ENCODE peak calls at places on chromosomes 3 and 15, in eight cellular contexts. N is uterus, F is prostate gland, L is GM12878, U is A549, Q is right lobe of liver, V is Peyer's patch, X is transverse colon. E is an unnamed sample.

GRCh38 chr3:66928252-66928651 is 69.9 kb upstream of the KBTBD8 start:
- DNase-seq in X (no peak), Q (no peak), N (no peak), U (no peak), L (no peak), F (no peak), V (no peak), E (no peak)

GRCh38 chr15:74400313-74400850 is 32.9 kb upstream of the CYP11A1 start:
- DNase-seq in L (no peak), X (no peak), Q (no peak), U (no peak), F (no peak), V (no peak), N (no peak), E (no peak)

GRCh38 chr3:134029734-134030381 is at the start of gene SLCO2A1:
- DNase-seq in F (peak), L (no peak), Q (no peak), U (peak), V (no peak), X (peak), N (peak), E (no peak)

GRCh38 chr15:53576841-53577240 is 182.6 kb downstream of the WDR72 start:
- DNase-seq in F (no peak), N (no peak), V (no peak), U (no peak), L (no peak), Q (no peak), X (no peak), E (no peak)

GRCh38 chr3:62723171-62723570 is 152.0 kb downstream of the CADPS start:
- DNase-seq in X (no peak), Q (no peak), N (no peak), U (no peak), L (no peak), F (no peak), V (no peak), E (no peak)

GRCh38 chr3:11099306-11099705 is 55.0 kb upstream of the HRH1 start:
- DNase-seq in X (no peak), Q (no peak), L (no peak), V (no peak), N (no peak), F (no peak), U (no peak), E (no peak)

GRCh38 chr3:50562866-50563265 is 4.7 kb downstream of the C3orf18 start:
- DNase-seq in F (no peak), L (no peak), N (no peak), V (no peak), Q (no peak), X (no peak), U (no peak), E (peak)

GRCh38 chr3:15953841-15954240 is 156.1 kb upstream of the ANKRD28 start:
- DNase-seq in U (no peak), Q (no peak), X (no peak), N (no peak), L (no peak), F (no peak), V (no peak), E (no peak)

GRCh38 chr15:63815211-63815610 is 18.5 kb downstream of the HERC1 start:
- DNase-seq in Q (no peak), U (no peak), X (no peak), N (no peak), L (no peak), F (no peak), V (no peak), E (no peak)

GRCh38 chr3:105686324-105686897 is 182.4 kb downstream of the CBLB start:
- DNase-seq in F (no peak), L (no peak), V (no peak), Q (no peak), N (no peak), U (peak), X (no peak), E (no peak)

GRCh38 chr3:25885544-25885943 is 95.7 kb downstream of the OXSM start:
- DNase-seq in X (no peak), N (no peak), F (no peak), V (no peak), L (no peak), Q (no peak), U (no peak), E (peak)

GRCh38 chr3:104952587-104952986 is 414.1 kb upstream of the ALCAM start:
- DNase-seq in N (no peak), L (no peak), V (no peak), F (no peak), X (no peak), Q (no peak), U (peak), E (no peak)

GRCh38 chr3:156981005-156981404 is 154.9 kb downstream of the LEKR1 start:
- DNase-seq in L (no peak), F (no peak), Q (no peak), N (no peak), X (no peak), U (no peak), V (no peak), E (no peak)

GRCh38 chr3:90055721-90056120 is 948.3 kb downstream of the EPHA3 start:
- DNase-seq in N (no peak), L (no peak), X (no peak), V (no peak), F (no peak), Q (no peak), U (no peak), E (no peak)

GRCh38 chr3:43094381-43094780 is 11.5 kb downstream of the POMGNT2 start:
- DNase-seq in X (no peak), U (no peak), L (no peak), Q (no peak), N (no peak), F (no peak), V (no peak), E (no peak)

GRCh38 chr15:43268111-43269105 is 1.7 kb upstream of the TGM5 start:
- DNase-seq in Q (no peak), L (no peak), X (no peak), V (no peak), N (no peak), U (no peak), F (no peak), E (no peak)

GRCh38 chr3:49747792-49748480 is 24.2 kb upstream of the GMPPB start:
- DNase-seq in X (no peak), F (no peak), N (no peak), Q (no peak), L (no peak), V (no peak), U (no peak), E (peak)

GRCh38 chr3:108300103-108300849 is 3.9 kb downstream of the HHLA2 start:
- DNase-seq in F (no peak), X (no peak), N (no peak), L (no peak), Q (no peak), V (no peak), U (no peak), E (no peak)

GRCh38 chr3:147864754-147865354 is 455.7 kb downstream of the ZIC1 start:
- DNase-seq in U (no peak), X (no peak), V (no peak), N (no peak), L (no peak), Q (no peak), F (no peak), E (no peak)

GRCh38 chr3:128322030-128323022 is 144.4 kb downstream of the DNAJB8 start:
- DNase-seq in L (no peak), U (peak), N (no peak), V (peak), Q (peak), F (no peak), X (peak), E (peak)

GRCh38 chr3:73405853-73406252 is 218.9 kb downstream of the PDZRN3 start:
- DNase-seq in Q (no peak), U (no peak), V (no peak), F (no peak), X (no peak), N (no peak), L (no peak), E (no peak)

GRCh38 chr3:150945226-150945625 is 27.3 kb downstream of the CLRN1 start:
- DNase-seq in N (no peak), L (no peak), F (no peak), U (no peak), V (no peak), X (no peak), Q (no peak), E (no peak)

GRCh38 chr3:171977426-171977825 is 62.0 kb upstream of the FNDC3B start:
- DNase-seq in V (no peak), Q (no peak), N (no peak), F (no peak), X (no peak), U (no peak), L (no peak), E (no peak)

GRCh38 chr15:101526442-101526841 is 36.9 kb upstream of the PCSK6 start:
- DNase-seq in X (no peak), Q (no peak), L (no peak), F (no peak), V (no peak), U (no peak), N (no peak), E (no peak)

DNA sequence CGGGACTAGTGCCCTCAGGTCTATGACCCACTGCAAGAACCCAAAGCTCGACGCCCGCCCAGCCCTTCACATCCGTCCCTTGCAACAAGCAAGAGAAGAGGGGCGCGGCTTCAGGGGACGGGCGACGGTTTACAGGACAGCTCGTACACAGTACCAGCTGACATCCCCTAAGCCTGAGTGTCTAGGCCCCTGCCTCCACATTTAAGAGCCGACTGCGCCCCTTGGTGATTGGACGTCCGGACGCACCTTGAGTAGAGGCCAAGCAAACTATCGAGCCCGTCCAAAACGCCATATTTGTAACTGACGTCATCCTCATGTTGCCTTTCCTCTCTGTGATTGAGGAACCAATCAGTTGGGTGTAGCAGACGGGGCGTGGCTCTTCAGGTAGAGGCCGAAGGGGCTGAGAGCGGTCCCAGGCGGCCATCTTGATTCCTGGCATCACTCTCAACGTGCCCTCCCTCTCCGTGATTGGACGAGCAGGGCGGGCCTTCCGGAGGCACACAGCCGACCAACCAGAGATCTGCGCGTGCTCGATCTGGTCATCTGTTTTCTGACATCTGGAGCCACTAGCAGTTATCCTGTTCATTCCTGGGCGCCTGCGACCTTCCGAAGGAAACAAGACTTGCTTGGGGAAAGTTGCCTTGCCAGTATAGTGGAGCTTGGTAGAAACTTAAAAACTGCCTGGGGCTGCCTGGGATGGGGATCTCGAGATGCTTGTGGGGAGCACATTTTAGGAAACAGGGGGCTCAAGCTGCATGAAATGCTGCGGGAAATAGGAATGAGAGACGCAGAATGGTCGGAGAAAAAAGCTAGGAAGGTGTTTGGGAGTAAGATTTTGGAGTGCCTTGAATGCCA is 4.0 kb upstream of the RPL14 start:
- DNase-seq in L (peak), V (peak), N (peak), Q (peak), F (peak), U (peak), X (peak), E (peak)
- TF ChIP-seq POLR2A in L (peak), V (peak), N (peak), Q (peak), F (peak), U (peak), X (peak), E (peak)

DNA sequence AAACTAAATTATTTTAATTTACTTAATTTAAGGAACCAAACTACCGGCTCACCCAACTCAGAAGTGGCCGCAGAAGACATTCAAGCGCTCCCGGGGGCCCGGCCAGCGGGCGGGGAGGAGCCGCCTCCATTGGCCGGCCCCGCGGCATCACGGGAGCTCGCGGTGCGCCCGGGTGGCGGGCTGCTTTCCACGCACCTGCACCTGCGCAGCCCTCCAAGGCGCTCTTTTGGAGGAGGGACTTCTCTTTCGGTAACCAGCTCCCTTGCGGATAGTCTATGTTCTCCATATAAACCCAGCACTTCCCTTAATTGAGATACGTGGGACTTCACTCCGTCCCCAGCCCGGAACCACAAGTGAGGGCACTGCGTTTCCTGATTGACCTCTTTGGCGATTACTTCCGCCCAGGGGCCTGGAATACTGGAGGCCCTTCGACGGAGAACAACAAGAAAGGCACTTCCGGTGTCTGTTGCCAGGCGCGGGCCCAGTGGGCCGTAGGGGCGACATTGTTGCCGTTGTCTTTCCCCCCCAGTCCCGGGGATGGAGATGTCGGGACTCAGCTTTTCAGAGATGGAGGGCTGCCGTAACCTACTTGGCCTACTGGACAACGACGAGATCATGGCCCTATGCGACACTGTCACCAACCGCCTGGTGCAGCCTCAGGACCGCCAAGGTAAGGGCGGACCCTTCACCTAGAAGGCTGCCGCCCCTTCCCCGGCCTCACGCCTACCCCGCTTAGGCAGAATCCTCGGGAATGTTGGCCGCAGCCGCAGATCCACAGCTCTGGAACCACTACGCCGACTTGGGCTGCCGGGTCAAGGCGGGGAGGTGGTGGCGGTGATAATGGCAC is at the start of gene C3orf38:
- DNase-seq in V (peak), F (peak), L (peak), X (peak), Q (peak), U (peak), N (peak), E (peak)
- TF ChIP-seq POLR2A in V (peak), F (peak), L (peak), X (peak), Q (peak), U (peak), N (peak), E (peak)

DNA sequence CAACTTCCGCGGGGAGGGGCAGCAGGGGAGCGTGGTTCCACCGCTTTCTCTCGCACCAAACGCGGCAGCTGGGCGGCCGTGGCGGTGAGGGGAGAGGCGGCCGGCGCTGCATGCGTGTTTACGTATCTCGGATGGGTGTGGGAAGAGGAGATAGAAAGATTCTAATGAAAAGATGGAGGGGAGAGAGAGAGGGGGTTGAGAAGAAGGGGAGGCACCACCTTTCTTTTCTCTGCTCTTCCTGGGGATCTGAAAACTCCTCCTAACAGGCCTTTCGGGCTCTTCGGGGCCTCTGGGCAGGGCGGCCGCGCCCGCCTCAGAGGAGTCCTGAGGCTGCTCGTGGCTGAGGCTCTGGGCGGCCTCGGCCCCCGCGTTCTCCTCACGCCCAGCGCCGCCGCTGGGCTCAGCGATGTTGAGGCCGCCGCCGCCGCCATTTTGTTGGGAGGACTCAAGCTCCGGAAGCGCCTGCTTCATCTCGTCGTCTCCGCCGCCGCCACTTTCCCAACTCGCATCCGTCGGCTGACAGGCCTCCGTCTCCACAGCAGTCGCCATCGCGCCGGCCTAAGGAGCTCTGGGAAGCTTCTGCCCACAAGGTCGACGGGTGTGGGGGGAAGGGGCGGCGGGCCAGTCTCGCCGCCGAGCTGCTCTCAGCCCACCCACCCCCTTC is 475 bp downstream of the TASOR start:
- DNase-seq in X (peak), F (peak), U (peak), Q (peak), V (peak), L (peak), N (peak), E (peak)
- TF ChIP-seq POLR2A in X (peak), F (peak), U (peak), Q (peak), V (peak), L (peak), N (peak), E (peak)

GRCh38 chr15:85380217-85380859 is at the start of gene AKAP13:
- DNase-seq in N (peak), F (peak), L (peak), X (peak), V (peak), U (peak), Q (peak), E (peak)
- TF ChIP-seq POLR2A in N (peak), F (peak), L (peak), X (peak), V (peak), U (peak), Q (peak), E (peak)

DNA sequence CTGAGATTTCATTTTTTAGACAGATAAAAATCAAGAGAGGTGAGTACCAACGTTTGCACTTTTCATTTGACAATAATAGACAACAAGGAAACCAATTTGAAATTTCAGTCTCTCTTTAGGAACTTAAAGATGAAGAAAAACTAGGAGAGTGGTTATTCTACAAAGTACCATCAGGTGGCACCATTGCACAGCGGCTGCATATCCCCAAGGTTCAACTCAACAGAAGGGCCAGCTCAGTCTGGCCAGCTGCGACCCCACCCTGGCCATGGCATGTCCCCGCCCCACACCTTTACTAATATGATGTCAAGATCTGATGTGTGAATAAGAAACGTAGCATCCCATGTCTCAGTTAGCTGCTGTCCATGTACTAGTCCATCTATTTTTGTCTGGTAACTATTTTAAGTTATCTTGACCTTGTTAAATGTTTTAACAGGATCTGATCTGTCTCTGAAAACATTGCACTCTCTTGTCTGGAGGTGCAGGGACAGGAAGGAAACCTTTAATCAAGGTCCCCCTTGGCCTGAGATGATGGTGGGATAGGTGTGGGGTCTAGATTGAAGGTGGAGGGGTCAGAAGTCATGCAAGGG is 35.5 kb upstream of the CGNL1 start:
- DNase-seq in U (peak), F (peak), V (peak), L (peak), X (peak), N (peak), Q (no peak), E (peak)
- TF ChIP-seq POLR2A in U (no peak), F (no peak), V (no peak), L (no peak), X (no peak), N (no peak), Q (no peak), E (no peak)

GRCh38 chr3:14523792-14524191 is 16.4 kb downstream of the GRIP2 start:
- DNase-seq in Q (no peak), F (no peak), X (no peak), L (no peak), U (no peak), V (no peak), N (no peak), E (no peak)

GRCh38 chr3:14525685-14526631 is 14.2 kb downstream of the GRIP2 start:
- DNase-seq in X (no peak), U (no peak), N (peak), L (no peak), F (no peak), V (no peak), Q (no peak), E (no peak)

GRCh38 chr3:14522768-14523167 is 17.4 kb downstream of the GRIP2 start:
- DNase-seq in U (no peak), Q (no peak), F (no peak), L (no peak), X (no peak), V (no peak), N (no peak), E (no peak)

GRCh38 chr3:14524920-14525660 is 15.1 kb downstream of the GRIP2 start:
- DNase-seq in F (no peak), X (no peak), Q (no peak), L (no peak), V (no peak), U (no peak), N (no peak), E (no peak)

GRCh38 chr3:14524311-14524711 is 15.8 kb downstream of the GRIP2 start:
- DNase-seq in V (no peak), F (no peak), N (no peak), U (no peak), Q (no peak), L (no peak), X (no peak), E (no peak)
- TF ChIP-seq POLR2A in V (no peak), F (no peak), N (no peak), U (no peak), Q (no peak), L (no peak), X (no peak), E (no peak)

GRCh38 chr3:188905580-188905979 is 266.2 kb upstream of the TPRG1 start:
- DNase-seq in X (no peak), F (no peak), U (no peak), L (no peak), N (no peak), V (no peak), Q (no peak), E (no peak)

GRCh38 chr3:188905991-188906635 is 265.7 kb upstream of the TPRG1 start:
- DNase-seq in Q (no peak), N (no peak), U (no peak), L (no peak), V (no peak), F (no peak), X (no peak), E (no peak)

GRCh38 chr3:188901126-188901525 is 270.6 kb upstream of the TPRG1 start:
- DNase-seq in Q (no peak), F (no peak), V (no peak), L (no peak), X (no peak), U (no peak), N (no peak), E (no peak)

GRCh38 chr3:188901671-188902331 is 270.0 kb upstream of the TPRG1 start:
- DNase-seq in Q (no peak), V (no peak), U (no peak), X (no peak), F (no peak), L (no peak), N (no peak), E (no peak)

GRCh38 chr3:188904670-188905069 is 267.1 kb upstream of the TPRG1 start:
- DNase-seq in X (no peak), Q (no peak), U (no peak), L (no peak), V (no peak), N (no peak), F (no peak), E (no peak)
- TF ChIP-seq POLR2A in X (no peak), Q (no peak), U (no peak), L (no peak), V (no peak), N (no peak), F (no peak), E (no peak)

E was measured in H54.